ENCODE peak calls at places on chromosomes 11 and 22, in four cellular contexts. C, E, I and X are unnamed samples.

GRCh38 chr11:11486002-11486401 is 133.0 kb upstream of the CSNK2A3 start:
- DNase-seq in I (no peak), C (no peak), E (no peak), X (no peak)

GRCh38 chr11:128630367-128631230 is 43.2 kb upstream of the ETS1 start:
- DNase-seq in C (peak), E (peak), I (peak), X (peak)

GRCh38 chr22:44667829-44668189 is 34.2 kb upstream of the PRR5 start:
- DNase-seq in E (no peak), I (no peak), C (no peak), X (no peak)

GRCh38 chr22:25200967-25201366 is 1.3 kb downstream of the CRYBB3 start:
- DNase-seq in I (no peak), E (no peak), C (no peak), X (no peak)

GRCh38 chr22:35835998-35836691 is 118.5 kb downstream of the APOL5 start:
- DNase-seq in C (no peak), I (peak), E (peak), X (no peak)

GRCh38 chr11:12243511-12243910 is 133.1 kb downstream of the MICAL2 start:
- DNase-seq in C (no peak), I (no peak), E (no peak), X (no peak)

GRCh38 chr22:30235687-30236170 is 10.8 kb downstream of the LIF start:
- DNase-seq in I (peak), E (no peak), C (no peak), X (no peak)

GRCh38 chr22:36144886-36145541 is 15.5 kb downstream of the APOL3 start:
- DNase-seq in E (peak), I (peak), C (peak), X (peak)

GRCh38 chr11:88338223-88338661 is 706 bp upstream of the CTSC start:
- DNase-seq in C (peak), E (peak), I (peak), X (peak)

GRCh38 chr11:124068711-124069110 is 27.6 kb upstream of the OR10G7 start:
- DNase-seq in I (no peak), E (no peak), C (no peak), X (no peak)

GRCh38 chr11:124070906-124071621 is 29.9 kb upstream of the OR10G7 start:
- DNase-seq in C (peak), E (peak), I (peak), X (peak)

GRCh38 chr11:124071622-124071948 is 30.5 kb upstream of the OR10G7 start:
- DNase-seq in C (no peak), E (no peak), I (no peak), X (no peak)

GRCh38 chr11:124072147-124072546 is 31.0 kb upstream of the OR10G7 start:
- DNase-seq in C (no peak), E (no peak), I (no peak), X (no peak)

DNA sequence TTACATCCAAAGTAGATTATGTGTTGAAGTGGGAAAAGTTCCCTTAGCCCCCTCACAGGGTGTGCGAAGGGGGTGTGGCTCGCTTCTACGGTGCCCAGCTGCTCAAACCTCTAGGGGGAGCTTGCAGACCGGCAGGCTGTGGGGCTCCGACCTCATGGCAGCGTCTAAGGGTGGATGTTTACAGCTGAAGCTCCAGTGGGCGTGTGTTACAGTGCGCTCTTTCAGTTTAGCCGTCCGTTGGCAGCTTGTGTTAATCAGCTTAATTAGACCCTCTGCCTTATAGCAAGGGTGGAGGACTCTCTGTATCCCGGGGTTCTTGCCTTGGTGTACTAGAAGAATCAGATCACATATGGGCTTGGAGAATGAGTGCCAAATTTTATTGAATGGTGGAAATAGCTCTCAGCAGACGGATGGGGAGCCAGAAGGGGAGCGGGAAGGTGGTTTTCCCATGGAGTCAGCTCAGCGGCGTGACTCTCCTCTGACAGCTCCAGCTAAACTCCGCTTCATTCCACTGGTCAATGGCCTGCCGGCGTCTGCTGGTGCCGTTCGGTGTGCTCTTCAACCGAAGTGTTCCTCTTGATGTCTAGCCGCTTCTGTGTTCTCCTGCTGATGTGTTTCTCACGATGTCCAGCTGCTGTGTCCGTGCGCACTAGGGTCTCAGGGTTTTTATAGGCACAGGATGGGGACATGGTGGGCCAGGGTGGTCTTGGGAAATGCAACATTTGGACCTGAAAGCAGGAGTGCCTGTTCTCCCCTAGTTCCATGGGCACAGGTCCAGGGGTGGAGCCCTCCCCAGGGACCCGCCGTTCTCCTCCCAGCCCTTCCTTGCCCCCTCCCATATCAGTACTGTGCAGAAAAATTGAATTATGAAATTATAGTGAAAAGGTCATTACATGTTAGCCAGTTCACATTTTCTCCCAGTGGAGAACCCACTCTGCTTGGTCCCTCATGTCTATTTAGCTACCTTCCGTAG is 28.6 kb upstream of the OR10G7 start:
- DNase-seq in E (peak), C (peak), I (peak), X (peak)
- TF ChIP-seq CTCF in E (peak), C (peak), I (no peak), X (peak)

GRCh38 chr22:43587574-43587973 is 175.8 kb downstream of the MPPED1 start:
- DNase-seq in E (no peak), C (no peak), I (no peak), X (no peak)

DNA sequence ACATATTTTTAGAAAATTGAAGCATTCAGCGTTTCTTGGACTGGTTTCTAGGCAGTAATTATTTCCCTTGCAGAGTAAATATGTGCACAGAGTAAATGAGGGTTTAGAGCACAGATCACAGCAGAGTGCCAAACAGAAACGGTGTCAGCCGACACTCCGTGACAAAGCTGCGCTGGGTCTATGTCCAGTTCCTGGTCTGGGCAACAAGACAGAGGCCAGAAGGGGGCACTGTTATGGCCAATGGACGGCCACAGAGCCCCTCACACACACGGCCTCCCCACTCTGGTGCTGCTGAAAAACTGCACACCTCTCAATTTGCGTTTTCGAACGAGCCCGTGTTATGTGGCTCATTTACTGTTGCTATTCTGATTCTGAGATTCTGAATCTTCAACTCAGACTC is 180.7 kb downstream of the MPPED1 start:
- DNase-seq in E (no peak), C (no peak), I (no peak), X (no peak)
- H3K4me3 ChIP-seq in E (no peak), C (no peak), I (no peak), X (no peak)

GRCh38 chr22:40958329-40958728 is 7.2 kb downstream of the RBX1 start:
- DNase-seq in E (no peak), I (no peak), C (no peak), X (no peak)

GRCh38 chr22:40951795-40952602 is 821 bp downstream of the RBX1 start:
- DNase-seq in C (no peak), E (no peak), I (no peak), X (no peak)

GRCh38 chr22:40954095-40954494 is 2.9 kb downstream of the RBX1 start:
- DNase-seq in E (no peak), I (no peak), C (no peak), X (no peak)

GRCh38 chr22:40953446-40953845 is 2.3 kb downstream of the RBX1 start:
- DNase-seq in I (no peak), E (no peak), C (no peak), X (no peak)

DNA sequence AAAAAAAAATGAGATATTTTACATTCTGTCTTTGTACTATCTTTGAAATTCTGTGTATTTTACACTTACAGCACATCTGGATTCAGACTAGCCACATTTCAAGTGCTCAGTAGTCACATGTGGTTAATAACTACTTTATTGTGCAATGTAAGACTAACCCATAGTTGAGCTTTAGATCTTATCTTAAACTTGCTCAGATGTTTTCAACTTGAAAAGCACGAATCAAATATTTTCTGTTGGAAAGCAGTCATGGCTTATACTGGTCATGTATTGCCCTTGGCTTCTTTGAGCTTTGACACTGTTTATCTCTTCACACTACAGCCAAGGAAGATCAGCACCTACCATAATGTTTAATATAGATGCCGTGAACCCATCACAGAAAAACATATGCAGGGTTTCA is 4.3 kb downstream of the RBX1 start:
- DNase-seq in I (no peak), E (peak), C (no peak), X (no peak)
- TF ChIP-seq CTCF in I (no peak), E (no peak), C (no peak), X (no peak)

DNA sequence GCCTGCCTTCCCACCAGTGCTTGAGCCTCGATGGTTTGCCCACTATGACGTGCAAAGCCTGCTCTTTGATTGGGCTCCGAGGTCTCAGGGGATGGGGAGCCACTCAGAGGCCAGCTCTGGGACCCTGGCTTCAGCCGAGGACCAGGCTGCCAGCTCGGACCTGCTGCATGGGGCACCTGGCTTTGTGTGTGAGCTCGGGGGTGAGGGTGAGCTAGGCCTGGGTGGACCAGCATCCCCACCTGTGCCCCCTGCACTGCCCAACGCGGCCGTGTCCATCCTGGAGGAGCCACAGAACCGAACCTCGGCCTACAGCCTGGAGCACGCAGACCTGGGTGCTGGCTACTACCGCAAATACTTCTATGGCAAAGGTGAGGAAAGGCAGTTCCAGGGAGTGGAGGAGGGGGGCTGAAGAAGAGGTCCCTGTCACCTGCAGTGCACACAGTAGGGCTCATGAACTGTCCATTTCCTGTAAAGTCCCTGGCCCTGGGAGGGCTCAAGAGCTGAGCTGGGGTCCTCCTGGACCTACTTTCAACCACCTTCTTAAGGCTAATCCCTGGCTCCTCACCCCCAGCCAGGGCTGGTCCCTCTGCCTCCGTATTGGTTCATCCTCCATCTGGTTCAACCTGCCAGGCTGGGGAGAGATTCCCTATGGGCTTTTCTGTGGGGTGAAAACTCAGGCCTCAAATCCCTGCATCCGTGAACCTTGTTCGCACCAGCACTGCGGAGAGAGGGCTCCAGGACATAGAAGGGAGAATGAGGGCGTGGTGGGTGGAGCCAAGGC is 3.5 kb downstream of the SIPA1 start:
- DNase-seq in C (peak), I (no peak), E (no peak), X (no peak)
- H3K4me3 ChIP-seq in C (peak), I (no peak), E (no peak), X (peak)

GRCh38 chr11:22730319-22730718 is 63.9 kb downstream of the GAS2 start:
- DNase-seq in I (no peak), C (no peak), E (no peak), X (no peak)
- TF ChIP-seq CTCF in I (no peak), C (no peak), E (no peak), X (peak)

DNA sequence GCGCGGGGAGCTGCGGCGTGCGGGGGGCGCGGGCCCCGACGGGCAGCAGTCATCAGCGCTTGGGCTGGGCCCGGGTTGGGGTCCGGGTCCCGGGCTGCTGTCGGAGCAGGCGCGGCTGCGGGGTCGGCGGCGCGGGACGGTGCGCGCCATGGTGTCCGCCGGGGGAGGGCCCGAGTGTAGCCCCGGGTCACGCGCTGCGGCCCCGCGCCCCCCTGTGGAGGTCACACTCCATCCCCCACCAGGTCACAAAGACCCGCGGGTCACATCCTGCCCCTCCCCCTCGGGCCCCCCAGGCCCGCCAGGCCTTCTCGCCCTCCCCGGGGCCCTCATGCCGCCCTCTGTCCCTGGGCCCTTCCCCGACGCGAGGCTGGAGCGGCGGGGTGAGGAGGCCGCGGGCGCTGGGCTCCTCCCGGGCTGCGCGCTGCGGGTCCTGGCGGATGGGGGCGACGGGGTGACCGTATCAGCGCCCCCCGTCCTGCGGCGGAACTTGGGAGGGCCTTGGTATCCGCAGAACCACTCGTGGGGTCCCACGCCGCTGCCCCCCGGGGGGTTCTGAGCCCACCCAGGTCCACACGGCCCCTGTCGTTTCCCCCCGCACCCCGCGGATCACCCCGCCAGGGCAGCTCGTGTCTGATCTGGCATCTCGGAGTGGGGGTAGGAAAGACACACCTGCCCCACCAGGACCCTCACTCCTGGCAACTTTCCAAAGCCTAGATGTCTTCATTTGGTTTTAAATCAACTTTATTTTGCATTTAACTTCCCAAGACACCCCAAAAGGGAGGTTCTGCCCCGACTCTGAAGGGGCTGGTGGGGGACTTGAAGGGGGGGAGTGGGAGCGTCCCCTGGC is 463 bp upstream of the TTLL8 start:
- DNase-seq in I (no peak), E (no peak), C (no peak), X (no peak)
- H3K4me3 ChIP-seq in I (no peak), E (no peak), C (peak), X (no peak)

DNA sequence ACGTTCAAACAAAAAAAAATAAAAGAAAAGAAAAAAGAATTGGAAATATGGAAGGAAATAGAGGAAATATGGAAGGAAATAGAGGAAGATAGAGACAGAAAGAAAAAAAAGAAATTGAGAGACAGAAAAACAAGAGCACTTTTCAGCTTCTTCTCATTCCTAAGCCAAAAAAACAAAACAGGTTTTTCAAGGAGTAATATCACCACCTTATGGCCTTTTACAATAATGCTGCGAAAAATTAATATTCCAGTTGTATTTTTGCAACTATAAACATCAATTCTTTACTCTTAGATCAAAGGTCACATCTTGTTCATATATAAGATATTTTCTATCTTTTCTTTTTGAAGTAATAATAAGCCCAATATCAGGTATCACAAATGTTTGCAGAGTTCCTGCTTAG is 328.3 kb downstream of the FAT3 start:
- DNase-seq in E (no peak), C (no peak), I (no peak), X (no peak)
- TF ChIP-seq CTCF in E (no peak), C (no peak), I (no peak), X (no peak)

GRCh38 chr22:39859903-39860588 is 33.5 kb downstream of the ENTHD1 start:
- DNase-seq in E (no peak), I (no peak), C (no peak), X (no peak)
- H3K4me3 ChIP-seq in E (no peak), I (no peak), C (no peak), X (no peak)

GRCh38 chr11:55342901-55343300 is at the start of gene OR4A16:
- DNase-seq in C (no peak), I (no peak), E (no peak), X (no peak)
- TF ChIP-seq CTCF in C (no peak), I (no peak), E (no peak), X (no peak)